ENCODE peak calls at places on chromosomes 12 and 14, in five cellular contexts. Y is GM12878, U is progenitor cell of endocrine pancreas, V is AG04450, A is A549. H is an unnamed sample.

GRCh38 chr12:113870035-113870434 is 96.1 kb downstream of the RBM19 start:
- DNase-seq in U (no peak), V (no peak), Y (no peak), A (no peak), H (no peak)

GRCh38 chr12:89307665-89308253 is 44.5 kb downstream of the DUSP6 start:
- DNase-seq in A (no peak), U (no peak), Y (no peak), V (no peak), H (no peak)

GRCh38 chr14:93068721-93069120 is 47.0 kb downstream of the ITPK1 start:
- DNase-seq in Y (no peak), A (no peak), V (no peak), U (no peak), H (no peak)

GRCh38 chr12:19882418-19882817 is 443.1 kb downstream of the AEBP2 start:
- DNase-seq in U (no peak), A (no peak), Y (no peak), V (no peak), H (no peak)

GRCh38 chr12:112961074-112961473 is 17.2 kb upstream of the OAS2 start:
- DNase-seq in V (no peak), Y (no peak), A (no peak), U (no peak), H (no peak)

GRCh38 chr12:44428825-44429224 is 447.3 kb downstream of the NELL2 start:
- DNase-seq in A (no peak), V (no peak), U (no peak), Y (no peak), H (no peak)

GRCh38 chr14:91308337-91308736 is 63.8 kb upstream of the GPR68 start:
- DNase-seq in A (no peak), Y (no peak), U (no peak), V (no peak), H (no peak)

GRCh38 chr14:33280646-33281045 is 342.0 kb downstream of the NPAS3 start:
- DNase-seq in V (no peak), A (no peak), Y (no peak), U (no peak), H (peak; percentile 37)

GRCh38 chr14:69093551-69094421 is 59.1 kb downstream of the DCAF5 start:
- DNase-seq in U (peak; percentile 9), V (no peak), A (no peak), Y (no peak), H (no peak)

GRCh38 chr14:71208702-71209357 is 301.6 kb downstream of the PCNX1 start:
- DNase-seq in A (no peak), U (no peak), V (no peak), Y (no peak), H (no peak)

GRCh38 chr12:119354187-119354586 is 19.7 kb downstream of the CCDC60 start:
- DNase-seq in V (no peak), Y (no peak), A (no peak), U (no peak), H (no peak)

GRCh38 chr14:93977790-93978581 is 1.6 kb upstream of the ASB2 start:
- DNase-seq in Y (peak; percentile 74), A (no peak), V (no peak), U (no peak), H (no peak)

GRCh38 chr14:74362361-74362915 is 14.2 kb downstream of the VRTN start:
- DNase-seq in U (peak; percentile 70), A (peak; percentile 79), Y (peak; percentile 21), V (peak; percentile 34), H (peak; percentile 38)

GRCh38 chr12:49304161-49304560 is 9.2 kb downstream of the PRPH start:
- DNase-seq in U (no peak), A (no peak), V (peak; percentile 11), Y (no peak), H (no peak)

GRCh38 chr12:76890407-76891143 is 11.8 kb upstream of the CSRP2 start:
- DNase-seq in U (no peak), A (no peak), V (no peak), Y (no peak), H (no peak)

GRCh38 chr12:105736498-105736897 is 402.3 kb downstream of the NUAK1 start:
- DNase-seq in Y (no peak), U (no peak), V (no peak), A (no peak), H (no peak)

GRCh38 chr12:34605955-34606748 is 583.9 kb downstream of the ALG10 start:
- DNase-seq in U (peak; percentile 8), A (no peak), V (no peak), Y (no peak), H (no peak)

GRCh38 chr14:71693373-71693772 is 238.9 kb upstream of the RGS6 start:
- DNase-seq in Y (no peak), A (no peak), V (peak; percentile 51), U (no peak), H (no peak)

GRCh38 chr14:105530446-105531087 is 4.2 kb downstream of the TMEM121 start:
- DNase-seq in U (no peak), Y (no peak), A (no peak), V (no peak), H (no peak)

GRCh38 chr12:8031872-8032241 is 659 bp upstream of the FOXJ2 start:
- DNase-seq in A (no peak), V (no peak), Y (no peak), U (no peak), H (no peak)

GRCh38 chr14:27995688-27996087 is 770.9 kb upstream of the FOXG1 start:
- DNase-seq in V (no peak), Y (no peak), A (no peak), U (no peak), H (no peak)

GRCh38 chr12:102816816-102817434 is 100.1 kb downstream of the PAH start:
- DNase-seq in V (no peak), U (no peak), A (peak; percentile 15), Y (no peak), H (no peak)

GRCh38 chr12:48192861-48193260 is 9.4 kb downstream of the CCDC184 start:
- DNase-seq in U (no peak), A (no peak), V (no peak), Y (no peak), H (no peak)

GRCh38 chr12:26936559-26937442 is 980 bp downstream of the INTS13 start:
- DNase-seq in A (no peak), V (no peak), U (no peak), Y (no peak), H (no peak)

GRCh38 chr12:102879144-102879763 is 37.8 kb downstream of the PAH start:
- DNase-seq in A (peak; percentile 75), V (no peak), U (no peak), Y (peak; percentile 51), H (peak; percentile 18)

GRCh38 chr14:63212209-63212608 is 8.0 kb downstream of the RHOJ start:
- DNase-seq in U (no peak), V (no peak), A (no peak), Y (no peak), H (no peak)

GRCh38 chr14:43258396-43258795 is 1248.7 kb downstream of the FSCB start:
- DNase-seq in A (no peak), U (no peak), Y (no peak), V (no peak), H (no peak)

GRCh38 chr12:115570271-115570777 is 707.2 kb downstream of the MED13L start:
- DNase-seq in U (no peak), Y (no peak), A (peak; percentile 76), V (peak; percentile 11), H (no peak)

GRCh38 chr14:85686908-85687307 is 157.0 kb downstream of the FLRT2 start:
- DNase-seq in Y (no peak), U (no peak), V (no peak), A (no peak), H (no peak)

GRCh38 chr14:65256714-65257113 is 154.4 kb upstream of the MAX start:
- DNase-seq in A (no peak), U (no peak), Y (no peak), V (no peak), H (no peak)

GRCh38 chr14:31323419-31323818 is 96.9 kb downstream of the HEATR5A start:
- DNase-seq in V (no peak), Y (no peak), U (no peak), A (no peak), H (no peak)

GRCh38 chr12:13230500-13230899 is 34.0 kb downstream of the EMP1 start:
- DNase-seq in U (no peak), Y (no peak), A (no peak), V (no peak), H (no peak)

GRCh38 chr12:16076553-16076952 is 165.4 kb downstream of the DERA start:
- DNase-seq in V (no peak), Y (no peak), U (no peak), A (peak; percentile 28), H (peak; percentile 2)
- TF ChIP-seq CTCF in V (peak; percentile 26), Y (peak; percentile 75), U (peak; percentile 49), A (peak; percentile 23), H (peak; percentile 37)

DNA sequence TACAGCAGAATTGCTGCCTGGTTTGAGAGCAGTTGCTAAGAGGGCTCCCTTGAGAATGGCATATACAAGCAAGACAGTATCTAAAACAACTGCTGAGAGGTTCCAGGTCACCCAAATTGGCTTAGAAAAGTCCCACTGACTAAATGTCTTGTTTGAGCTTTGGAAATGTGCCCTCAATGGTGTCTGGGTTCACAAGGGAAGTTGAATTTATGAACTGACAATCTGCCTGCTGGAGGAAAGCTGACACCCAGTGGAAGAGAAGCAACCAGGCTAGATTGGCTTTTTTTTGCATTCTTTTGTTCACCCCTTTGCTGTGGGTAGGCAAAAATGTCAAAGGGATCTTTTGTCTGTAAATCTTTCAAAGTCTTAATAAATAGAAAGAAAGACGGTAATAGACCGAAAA is 44.6 kb upstream of the NPFF start:
- DNase-seq in Y (no peak), V (no peak), A (no peak), U (no peak), H (no peak)
- TF ChIP-seq CTCF in Y (peak; percentile 6), V (no peak), A (no peak), U (no peak), H (no peak)

GRCh38 chr12:124433147-124433874 is 134.1 kb downstream of the NCOR2 start:
- DNase-seq in V (no peak), A (no peak), Y (no peak), U (no peak), H (no peak)
- TF ChIP-seq CTCF in V (no peak), A (no peak), Y (no peak), U (no peak), H (no peak)

DNA sequence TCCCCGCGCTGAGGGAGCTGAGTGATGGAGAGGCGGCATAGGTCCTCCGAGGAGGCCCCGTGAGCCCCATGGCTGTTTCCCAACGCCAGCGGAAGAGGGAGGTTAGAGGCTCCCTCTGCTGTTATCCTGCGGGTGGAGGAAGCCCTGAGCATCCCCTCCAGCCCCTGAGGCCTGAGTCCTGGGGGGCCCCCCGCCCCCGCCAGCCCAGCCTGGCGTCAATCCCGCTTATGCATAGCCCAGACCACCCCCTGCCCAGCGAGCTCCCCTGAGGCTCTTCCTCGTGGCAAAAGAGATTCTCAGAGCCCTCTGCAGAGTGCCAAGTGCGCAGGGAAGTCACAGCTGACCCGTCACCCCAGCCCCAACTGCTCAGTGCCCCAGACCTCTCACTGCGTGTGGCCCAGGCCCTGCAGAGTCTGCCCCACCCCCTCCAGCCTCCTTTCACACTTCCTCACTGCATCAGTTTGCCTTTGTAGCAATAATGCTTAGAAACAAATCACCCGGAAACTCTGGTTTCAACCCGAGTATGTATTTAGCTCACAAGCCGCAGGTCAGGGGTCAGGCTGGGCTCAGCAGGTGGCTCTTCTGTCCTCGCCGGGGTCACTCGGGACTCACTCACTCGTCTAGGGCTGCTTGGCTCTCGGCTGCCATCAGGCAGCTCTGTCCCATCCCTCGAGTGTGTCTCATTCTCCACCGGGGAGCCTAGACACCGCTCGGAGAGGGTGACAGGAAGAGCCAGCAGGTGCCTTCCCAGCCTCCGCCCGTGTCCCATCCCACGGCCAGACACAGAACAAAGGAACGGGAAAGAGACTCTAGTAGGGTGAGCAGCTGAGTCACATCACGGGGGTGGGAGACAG is 44.8 kb upstream of the GALNT9 start:
- DNase-seq in A (no peak), V (no peak), Y (no peak), U (no peak), H (no peak)
- TF ChIP-seq CTCF in A (no peak), V (peak; percentile 22), Y (no peak), U (no peak), H (no peak)

H was measured in kidney epithelial cell.